ENCODE peak calls at places on chromosomes 2 and 18, in five cellular contexts. E is PC-3, L is fibroblast of the aortic adventitia, C is MM.1S, G is RWPE1. X is an unnamed sample.

GRCh38 chr18:24586662-24587360 is 126.4 kb downstream of the HRH4 start:
- DNase-seq in G (no peak), C (no peak), E (no peak), L (no peak), X (no peak)

GRCh38 chr2:138433995-138434991 is 67.3 kb upstream of the SPOPL start:
- DNase-seq in E (no peak), C (no peak), L (no peak), G (peak; percentile 35), X (no peak)

GRCh38 chr2:156602552-156602933 is 166.4 kb downstream of the GPD2 start:
- DNase-seq in L (no peak), C (no peak), G (no peak), E (no peak), X (no peak)

GRCh38 chr18:13500227-13500865 is 226.0 kb downstream of the FAM210A start:
- DNase-seq in G (peak; percentile 41), C (no peak), L (peak; percentile 37), E (no peak), X (peak; percentile 59)

GRCh38 chr2:74593826-74594467 is 39.4 kb downstream of the DOK1 start:
- DNase-seq in C (no peak), G (no peak), L (peak; percentile 23), E (no peak), X (no peak)

GRCh38 chr2:155997538-155997937 is 335.0 kb downstream of the NR4A2 start:
- DNase-seq in E (peak; percentile 49), C (no peak), L (no peak), G (peak; percentile 2), X (no peak)

GRCh38 chr2:160869411-160869810 is 290.8 kb upstream of the TANK start:
- DNase-seq in G (peak; percentile 16), L (peak; percentile 97), C (no peak), E (peak; percentile 95), X (no peak)

GRCh38 chr2:46164581-46165301 is 132.5 kb upstream of the EPAS1 start:
- DNase-seq in L (peak; percentile 100), G (peak; percentile 95), C (no peak), E (peak; percentile 99), X (peak; percentile 79)

GRCh38 chr18:25058520-25058919 is 293.4 kb downstream of the ZNF521 start:
- DNase-seq in L (no peak), G (no peak), C (no peak), E (no peak), X (no peak)

GRCh38 chr2:238231251-238231793 is 8.5 kb downstream of the HES6 start:
- DNase-seq in E (no peak), G (no peak), L (peak; percentile 40), C (peak; percentile 77), X (peak; percentile 74)

GRCh38 chr18:66819235-66819634 is 215.3 kb upstream of the CDH19 start:
- DNase-seq in G (no peak), E (peak; percentile 17), C (no peak), L (no peak), X (no peak)
- TF ChIP-seq CTCF in G (no peak), E (peak; percentile 42), C (no peak), L (no peak), X (no peak)

GRCh38 chr2:183495079-183495478 is 370.8 kb downstream of the NUP35 start:
- DNase-seq in L (no peak), G (no peak), E (no peak), C (no peak), X (no peak)

GRCh38 chr2:183487316-183487715 is 363.1 kb downstream of the NUP35 start:
- DNase-seq in C (no peak), L (no peak), E (no peak), G (no peak), X (no peak)

GRCh38 chr2:183488421-183488820 is 364.2 kb downstream of the NUP35 start:
- DNase-seq in G (no peak), C (no peak), L (no peak), E (no peak), X (no peak)

GRCh38 chr2:183493060-183493459 is 368.8 kb downstream of the NUP35 start:
- DNase-seq in E (no peak), G (no peak), C (no peak), L (no peak), X (no peak)

GRCh38 chr2:183490930-183491329 is 366.7 kb downstream of the NUP35 start:
- DNase-seq in E (peak; percentile 62), C (no peak), G (no peak), L (no peak), X (peak; percentile 17)
- TF ChIP-seq CTCF in E (no peak), C (no peak), G (no peak), L (no peak), X (no peak)

GRCh38 chr2:206443735-206444527 is 599 bp downstream of the ADAM23 start:
- DNase-seq in G (peak; percentile 36), E (peak; percentile 10), C (peak; percentile 46), L (peak; percentile 35), X (peak; percentile 18)
- TF ChIP-seq CTCF in G (peak; percentile 8), E (no peak), C (no peak), L (peak; percentile 3), X (no peak)

GRCh38 chr2:217645891-217646290 is 356.9 kb downstream of the TNS1 start:
- DNase-seq in G (peak; percentile 15), L (no peak), E (peak; percentile 62), C (no peak), X (no peak)

GRCh38 chr2:217641987-217642386 is 360.8 kb downstream of the TNS1 start:
- DNase-seq in E (no peak), L (no peak), G (no peak), C (no peak), X (no peak)

GRCh38 chr2:217643814-217644301 is 358.9 kb downstream of the TNS1 start:
- DNase-seq in C (no peak), L (no peak), E (no peak), G (no peak), X (no peak)

GRCh38 chr2:217639481-217639880 is 363.3 kb downstream of the TNS1 start:
- DNase-seq in E (no peak), C (no peak), G (no peak), L (no peak), X (no peak)

DNA sequence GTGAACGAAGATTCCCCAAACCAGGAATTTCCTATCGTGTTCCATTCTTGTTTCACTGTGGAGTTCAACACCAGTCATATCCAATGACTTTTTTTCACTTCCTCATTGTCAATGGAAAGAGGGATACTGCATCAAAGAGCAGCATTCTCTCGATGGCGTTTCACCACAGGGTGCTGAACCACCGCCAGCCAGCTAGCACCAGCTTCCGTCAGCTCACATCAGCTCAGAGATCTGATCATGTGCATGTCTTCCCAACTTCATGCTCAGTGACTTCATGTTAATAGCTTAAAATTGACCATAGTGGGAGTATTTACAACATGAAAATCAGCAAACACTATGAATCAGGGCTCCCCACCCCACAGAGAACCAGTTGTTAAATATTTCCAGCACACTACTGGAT is 359.9 kb downstream of the TNS1 start:
- DNase-seq in L (no peak), E (no peak), C (no peak), G (no peak), X (no peak)
- TF ChIP-seq CTCF in L (no peak), E (no peak), C (no peak), G (no peak), X (no peak)

GRCh38 chr2:148523315-148523714 is 121.2 kb upstream of the EPC2 start:
- DNase-seq in C (no peak), L (no peak), E (no peak), G (no peak), X (no peak)
- TF ChIP-seq CTCF in C (no peak), L (no peak), E (no peak), G (no peak), X (no peak)

DNA sequence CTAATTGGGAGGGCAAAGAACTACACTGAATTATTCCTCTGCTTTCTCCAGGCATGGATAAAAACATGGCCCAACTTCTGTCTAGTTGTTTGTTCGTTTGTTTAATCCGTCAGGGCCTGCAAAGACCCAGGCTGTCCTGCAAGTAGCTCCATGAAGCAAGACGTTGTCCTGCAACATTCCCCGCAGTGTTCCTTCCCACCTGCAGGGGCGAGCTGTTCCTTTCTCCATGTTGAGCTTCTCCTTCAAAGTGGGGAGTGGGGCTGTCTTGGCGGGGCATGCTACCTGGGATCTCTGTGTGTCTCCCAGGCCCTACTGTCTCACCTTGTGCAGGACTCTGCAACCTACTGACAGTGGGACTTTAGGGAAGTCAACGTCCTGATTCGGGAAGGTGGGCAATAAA is 264.0 kb upstream of the SMIM21 start:
- DNase-seq in C (no peak), L (no peak), E (no peak), G (no peak), X (no peak)
- TF ChIP-seq CTCF in C (no peak), L (no peak), E (no peak), G (no peak), X (no peak)

DNA sequence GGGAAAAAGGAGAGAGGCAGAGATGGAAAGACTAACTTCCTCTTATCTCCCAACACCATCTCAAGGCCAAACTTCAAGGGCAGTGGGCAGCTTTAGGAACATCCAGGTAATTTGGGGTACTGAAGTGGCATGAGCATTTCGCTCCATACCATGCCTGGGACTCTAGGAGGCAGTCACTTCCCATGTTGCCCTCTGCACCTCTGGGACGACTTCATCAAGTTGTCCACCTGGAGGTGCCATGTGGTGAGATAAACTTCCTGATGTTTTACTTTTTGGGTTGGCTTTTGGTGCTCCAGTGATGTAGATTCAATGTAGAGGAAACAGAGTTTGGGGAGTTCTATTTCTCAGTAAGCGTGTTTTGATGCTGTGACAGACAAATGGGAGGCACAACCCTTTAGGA is 56.3 kb upstream of the UPP2 start:
- DNase-seq in L (no peak), G (no peak), C (no peak), E (peak; percentile 35), X (no peak)
- TF ChIP-seq CTCF in L (no peak), G (no peak), C (peak; percentile 18), E (peak; percentile 58), X (no peak)

GRCh38 chr2:101883860-101884259 is 107.9 kb upstream of the IL1R2 start:
- DNase-seq in G (peak; percentile 48), L (peak; percentile 78), E (peak; percentile 80), C (peak; percentile 57), X (no peak)
- TF ChIP-seq CTCF in G (peak; percentile 42), L (peak; percentile 70), E (peak; percentile 81), C (peak; percentile 54), X (peak; percentile 66)

X was measured in left ventricle myocardium inferior.